ENCODE peak calls at places on chromosomes 12 and 14, in seven cellular contexts. One of them, this sample, is unnamed.

GRCh38 chr12:23596568-23596967 is 352.9 kb downstream of the SOX5 start:
- DNase-seq in GM23338: no peak
- DNase-seq in GM12865: no peak
- DNase-seq in endodermal cell: no peak
- DNase-seq in PC-9: no peak
- DNase-seq in AG09309: no peak
- DNase-seq in tibial artery: no peak
- DNase-seq in this sample: no peak

GRCh38 chr12:4763549-4763948 is 43.3 kb downstream of the GALNT8 start:
- DNase-seq in GM23338: peak
- DNase-seq in GM12865: no peak
- DNase-seq in endodermal cell: peak
- DNase-seq in PC-9: no peak
- DNase-seq in AG09309: no peak
- DNase-seq in tibial artery: no peak
- DNase-seq in this sample: no peak

GRCh38 chr14:21526672-21527319 is 650 bp upstream of the SALL2 start:
- DNase-seq in GM23338: peak
- DNase-seq in GM12865: no peak
- DNase-seq in endodermal cell: peak
- DNase-seq in PC-9: no peak
- DNase-seq in AG09309: no peak
- DNase-seq in tibial artery: no peak
- DNase-seq in this sample: no peak

GRCh38 chr12:119911147-119911546 is 34.0 kb upstream of the CIT start:
- DNase-seq in GM23338: no peak
- DNase-seq in GM12865: no peak
- DNase-seq in endodermal cell: no peak
- DNase-seq in PC-9: no peak
- DNase-seq in AG09309: peak
- DNase-seq in tibial artery: no peak
- DNase-seq in this sample: no peak

GRCh38 chr12:110269622-110270124 is 11.4 kb upstream of the ATP2A2 start:
- DNase-seq in GM23338: peak
- DNase-seq in GM12865: no peak
- DNase-seq in endodermal cell: peak
- DNase-seq in PC-9: peak
- DNase-seq in AG09309: no peak
- DNase-seq in tibial artery: no peak
- DNase-seq in this sample: no peak

GRCh38 chr14:25411933-25412757 is 362.2 kb upstream of the STXBP6 start:
- DNase-seq in GM23338: peak
- DNase-seq in GM12865: no peak
- DNase-seq in endodermal cell: peak
- DNase-seq in PC-9: no peak
- DNase-seq in AG09309: no peak
- DNase-seq in tibial artery: no peak
- DNase-seq in this sample: no peak

GRCh38 chr14:89249296-89249565 is 167.8 kb downstream of the FOXN3 start:
- DNase-seq in GM23338: peak
- DNase-seq in GM12865: no peak
- DNase-seq in endodermal cell: no peak
- DNase-seq in PC-9: no peak
- DNase-seq in AG09309: no peak
- DNase-seq in tibial artery: no peak
- DNase-seq in this sample: no peak

GRCh38 chr14:88245321-88245720 is 77.7 kb downstream of the KCNK10 start:
- DNase-seq in GM23338: peak
- DNase-seq in GM12865: no peak
- DNase-seq in endodermal cell: no peak
- DNase-seq in PC-9: no peak
- DNase-seq in AG09309: no peak
- DNase-seq in tibial artery: no peak
- DNase-seq in this sample: no peak

GRCh38 chr14:92539419-92539818 is 25.8 kb downstream of the RIN3 start:
- DNase-seq in GM23338: no peak
- DNase-seq in GM12865: no peak
- DNase-seq in endodermal cell: no peak
- DNase-seq in PC-9: no peak
- DNase-seq in AG09309: no peak
- DNase-seq in tibial artery: no peak
- DNase-seq in this sample: no peak

GRCh38 chr12:4579305-4580097 is 17.5 kb downstream of the DYRK4 start:
- DNase-seq in GM23338: peak
- DNase-seq in GM12865: peak
- DNase-seq in endodermal cell: peak
- DNase-seq in PC-9: no peak
- DNase-seq in AG09309: no peak
- DNase-seq in tibial artery: no peak
- DNase-seq in this sample: no peak

GRCh38 chr12:30450872-30451271 is 244.8 kb downstream of the IPO8 start:
- DNase-seq in GM23338: no peak
- DNase-seq in GM12865: no peak
- DNase-seq in endodermal cell: no peak
- DNase-seq in PC-9: no peak
- DNase-seq in AG09309: no peak
- DNase-seq in tibial artery: no peak
- DNase-seq in this sample: no peak

GRCh38 chr12:63805704-63806672 is 26.3 kb downstream of the RXYLT1 start:
- DNase-seq in GM23338: no peak
- DNase-seq in GM12865: no peak
- DNase-seq in endodermal cell: no peak
- DNase-seq in PC-9: no peak
- DNase-seq in AG09309: no peak
- DNase-seq in tibial artery: no peak
- DNase-seq in this sample: peak

GRCh38 chr12:45585522-45586230 is 143.8 kb upstream of the ARID2 start:
- DNase-seq in GM23338: no peak
- DNase-seq in GM12865: no peak
- DNase-seq in endodermal cell: no peak
- DNase-seq in PC-9: no peak
- DNase-seq in AG09309: no peak
- DNase-seq in tibial artery: no peak
- DNase-seq in this sample: no peak

GRCh38 chr12:29164477-29165163 is 15.5 kb downstream of the FAR2 start:
- DNase-seq in GM23338: no peak
- DNase-seq in GM12865: peak
- DNase-seq in endodermal cell: no peak
- DNase-seq in PC-9: peak
- DNase-seq in AG09309: peak
- DNase-seq in tibial artery: no peak
- DNase-seq in this sample: no peak

GRCh38 chr14:55454264-55455151 is 14.1 kb upstream of the TBPL2 start:
- DNase-seq in GM23338: no peak
- DNase-seq in GM12865: peak
- DNase-seq in endodermal cell: no peak
- DNase-seq in PC-9: peak
- DNase-seq in AG09309: no peak
- DNase-seq in tibial artery: peak
- DNase-seq in this sample: no peak

GRCh38 chr14:42869681-42870080 is 1263.0 kb downstream of the LRFN5 start:
- DNase-seq in GM23338: no peak
- DNase-seq in GM12865: no peak
- DNase-seq in endodermal cell: no peak
- DNase-seq in PC-9: no peak
- DNase-seq in AG09309: no peak
- DNase-seq in tibial artery: no peak
- DNase-seq in this sample: no peak

GRCh38 chr14:42872775-42873174 is 1266.1 kb downstream of the LRFN5 start:
- DNase-seq in GM23338: no peak
- DNase-seq in GM12865: no peak
- DNase-seq in endodermal cell: no peak
- DNase-seq in PC-9: no peak
- DNase-seq in AG09309: no peak
- DNase-seq in tibial artery: no peak
- DNase-seq in this sample: peak
- H3K4me3 ChIP-seq in GM23338: no peak
- H3K4me3 ChIP-seq in GM12865: no peak
- H3K4me3 ChIP-seq in endodermal cell: no peak
- H3K4me3 ChIP-seq in PC-9: no peak
- H3K4me3 ChIP-seq in AG09309: no peak
- H3K4me3 ChIP-seq in tibial artery: no peak
- H3K4me3 ChIP-seq in this sample: no peak

DNA sequence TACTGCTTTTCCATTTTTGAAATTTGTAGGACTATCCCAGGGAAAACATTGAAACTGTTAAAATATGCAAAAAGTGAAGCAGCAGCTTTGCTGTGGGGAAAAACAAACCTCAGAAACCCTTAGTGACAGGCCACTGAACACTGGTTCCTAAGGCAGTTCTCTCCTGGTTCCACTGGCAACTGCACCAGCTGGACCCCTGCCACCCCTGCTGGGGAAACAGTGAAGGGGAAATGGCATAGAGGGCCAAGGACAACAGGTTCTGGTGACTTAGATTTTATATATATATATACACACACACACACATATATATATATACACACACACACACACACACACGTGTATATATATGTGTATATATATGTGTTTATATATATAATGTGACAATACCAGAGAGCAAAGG is 16.2 kb upstream of the KRT7 start:
- DNase-seq in GM23338: no peak
- DNase-seq in GM12865: no peak
- DNase-seq in endodermal cell: peak
- DNase-seq in PC-9: no peak
- DNase-seq in AG09309: no peak
- DNase-seq in tibial artery: peak
- DNase-seq in this sample: no peak
- TF ChIP-seq CTCF in GM23338: no peak
- TF ChIP-seq CTCF in GM12865: no peak
- TF ChIP-seq CTCF in endodermal cell: no peak
- TF ChIP-seq CTCF in PC-9: no peak
- TF ChIP-seq CTCF in AG09309: no peak
- TF ChIP-seq CTCF in tibial artery: no peak
- TF ChIP-seq CTCF in this sample: peak

GRCh38 chr14:103259801-103260628 is 74.0 kb upstream of the EIF5 start:
- DNase-seq in GM23338: no peak
- DNase-seq in GM12865: no peak
- DNase-seq in endodermal cell: no peak
- DNase-seq in PC-9: no peak
- DNase-seq in AG09309: no peak
- DNase-seq in tibial artery: no peak
- DNase-seq in this sample: peak

GRCh38 chr14:103257211-103257962 is 76.7 kb upstream of the EIF5 start:
- DNase-seq in GM23338: no peak
- DNase-seq in GM12865: no peak
- DNase-seq in endodermal cell: no peak
- DNase-seq in PC-9: no peak
- DNase-seq in AG09309: no peak
- DNase-seq in tibial artery: no peak
- DNase-seq in this sample: no peak

GRCh38 chr14:103258211-103258610 is 75.8 kb upstream of the EIF5 start:
- DNase-seq in GM23338: no peak
- DNase-seq in GM12865: no peak
- DNase-seq in endodermal cell: no peak
- DNase-seq in PC-9: no peak
- DNase-seq in AG09309: no peak
- DNase-seq in tibial artery: no peak
- DNase-seq in this sample: no peak

GRCh38 chr14:103259184-103259583 is 74.9 kb upstream of the EIF5 start:
- DNase-seq in GM23338: no peak
- DNase-seq in GM12865: no peak
- DNase-seq in endodermal cell: no peak
- DNase-seq in PC-9: no peak
- DNase-seq in AG09309: no peak
- DNase-seq in tibial artery: no peak
- DNase-seq in this sample: no peak

DNA sequence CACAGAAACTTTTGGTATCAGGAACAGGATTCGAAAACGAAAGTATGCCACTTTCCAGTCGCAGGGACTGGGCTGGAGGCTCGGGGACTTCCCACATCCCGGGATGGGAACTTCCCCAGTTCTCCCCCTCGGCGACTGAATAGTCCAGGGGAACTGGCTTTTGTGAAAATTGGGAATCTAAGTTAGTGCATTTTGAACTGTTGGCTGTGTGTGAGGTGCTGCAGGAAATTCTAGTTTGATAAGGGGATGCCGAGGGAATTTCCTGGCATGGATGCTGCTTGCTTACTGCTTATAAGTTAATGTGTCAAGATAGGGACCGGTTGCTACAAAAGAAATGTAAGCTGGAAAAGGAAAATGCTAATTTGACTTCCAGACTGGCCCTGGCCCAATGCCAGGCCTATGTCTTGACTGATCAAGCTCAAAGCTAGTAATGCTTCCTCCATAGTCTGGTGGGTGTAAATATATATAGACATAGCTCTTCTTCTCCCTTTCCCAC is 73.4 kb upstream of the EIF5 start:
- DNase-seq in GM23338: no peak
- DNase-seq in GM12865: peak
- DNase-seq in endodermal cell: no peak
- DNase-seq in PC-9: peak
- DNase-seq in AG09309: no peak
- DNase-seq in tibial artery: peak
- DNase-seq in this sample: peak
- H3K4me3 ChIP-seq in GM23338: no peak
- H3K4me3 ChIP-seq in GM12865: no peak
- H3K4me3 ChIP-seq in endodermal cell: no peak
- H3K4me3 ChIP-seq in PC-9: peak
- H3K4me3 ChIP-seq in AG09309: peak
- H3K4me3 ChIP-seq in tibial artery: peak
- H3K4me3 ChIP-seq in this sample: peak

GRCh38 chr12:59595097-59595496 is 732 bp upstream of the SLC16A7 start:
- DNase-seq in GM23338: no peak
- DNase-seq in GM12865: peak
- DNase-seq in endodermal cell: no peak
- DNase-seq in PC-9: no peak
- DNase-seq in AG09309: no peak
- DNase-seq in tibial artery: no peak
- DNase-seq in this sample: no peak

GRCh38 chr12:59600174-59600573 is 4.3 kb downstream of the SLC16A7 start:
- DNase-seq in GM23338: no peak
- DNase-seq in GM12865: no peak
- DNase-seq in endodermal cell: no peak
- DNase-seq in PC-9: no peak
- DNase-seq in AG09309: peak
- DNase-seq in tibial artery: no peak
- DNase-seq in this sample: no peak

GRCh38 chr12:59596232-59597143 is 659 bp downstream of the SLC16A7 start:
- DNase-seq in GM23338: peak
- DNase-seq in GM12865: peak
- DNase-seq in endodermal cell: peak
- DNase-seq in PC-9: peak
- DNase-seq in AG09309: peak
- DNase-seq in tibial artery: peak
- DNase-seq in this sample: peak

DNA sequence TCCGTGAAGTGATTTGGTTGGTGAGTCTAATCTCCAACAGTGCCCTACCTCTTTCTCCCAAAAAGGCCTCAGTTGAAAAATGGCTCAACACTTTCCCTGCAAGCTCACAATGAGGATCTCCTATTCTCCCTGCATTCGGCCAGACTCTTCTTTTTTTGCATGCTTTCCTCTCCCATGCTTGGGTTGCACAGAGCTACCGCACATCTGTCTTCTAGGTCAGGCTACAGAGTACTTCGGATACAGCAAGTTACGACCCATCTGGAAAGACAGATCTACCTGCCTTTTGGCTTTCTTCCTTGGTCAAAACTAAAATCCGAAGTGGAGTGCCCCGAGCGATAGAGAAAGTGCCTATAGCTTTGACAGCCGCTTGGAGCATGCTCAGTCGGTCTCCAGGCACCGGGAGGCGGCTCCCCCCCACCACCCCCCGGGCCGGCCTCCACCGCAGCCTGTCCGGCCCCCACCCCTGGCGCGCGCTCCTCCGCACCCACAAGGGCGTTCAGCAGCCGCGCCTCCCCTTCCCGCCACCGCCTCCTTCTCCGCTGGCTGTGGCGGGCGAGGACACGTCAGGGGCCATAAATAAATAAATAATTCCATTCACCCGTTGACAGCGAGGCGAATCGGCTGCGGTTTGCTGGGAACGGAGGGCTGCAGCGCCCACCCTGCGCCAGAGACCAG is at the start of gene SLC16A7:
- DNase-seq in GM23338: peak
- DNase-seq in GM12865: peak
- DNase-seq in endodermal cell: peak
- DNase-seq in PC-9: peak
- DNase-seq in AG09309: peak
- DNase-seq in tibial artery: peak
- DNase-seq in this sample: peak
- TF ChIP-seq CTCF in GM23338: no peak
- TF ChIP-seq CTCF in GM12865: no peak
- TF ChIP-seq CTCF in endodermal cell: peak
- TF ChIP-seq CTCF in PC-9: no peak
- TF ChIP-seq CTCF in AG09309: no peak
- TF ChIP-seq CTCF in tibial artery: no peak
- TF ChIP-seq CTCF in this sample: peak